ENCODE peak calls at places on chromosome 9, in six cellular contexts. D is stimulated activated CD4-positive, alpha-beta T cell treated with anti-CD3 and anti-CD28 coated beads, Interleukin-4, amount 100 ng/mL, for 4 hours; Z is spleen; K is activated T-cell treated with anti-CD3 and anti-CD28 coated beads for 4 hours; S is sigmoid colon; N is ELF-1. V is an unnamed sample.

GRCh38 chr9:127525426-127526188 is 74.3 kb downstream of the LRSAM1 start:
- DNase-seq in Z (no peak), S (no peak), K (no peak), D (no peak), N (peak; percentile 45), V (no peak)

GRCh38 chr9:38649731-38650363 is 29.5 kb upstream of the ANKRD18A start:
- DNase-seq in K (no peak), S (no peak), Z (no peak), D (no peak), N (no peak), V (no peak)

GRCh38 chr9:108691614-108692013 is 164.2 kb downstream of the ACTL7B start:
- DNase-seq in N (no peak), K (no peak), Z (no peak), S (no peak), D (no peak), V (no peak)

GRCh38 chr9:34976992-34977391 is 12.6 kb upstream of the DNAJB5 start:
- DNase-seq in D (no peak), K (no peak), Z (no peak), S (no peak), N (no peak), V (no peak)

GRCh38 chr9:125235805-125236534 is 5.2 kb downstream of the HSPA5 start:
- DNase-seq in N (no peak), S (no peak), Z (no peak), K (no peak), D (no peak), V (no peak)

GRCh38 chr9:127183814-127184582 is 61.6 kb upstream of the ANGPTL2 start:
- DNase-seq in K (no peak), D (no peak), S (peak; percentile 88), N (no peak), Z (peak; percentile 72), V (no peak)

GRCh38 chr9:91383577-91383976 is 21.9 kb upstream of the AUH start:
- DNase-seq in Z (no peak), S (no peak), N (no peak), K (no peak), D (no peak), V (no peak)

GRCh38 chr9:131366745-131367401 is 27.0 kb upstream of the PRRC2B start:
- DNase-seq in Z (no peak), S (no peak), D (no peak), N (peak; percentile 76), K (no peak), V (no peak)

GRCh38 chr9:22097712-22098111 is 88.6 kb upstream of the CDKN2B start:
- DNase-seq in Z (no peak), K (no peak), S (no peak), N (peak; percentile 6), D (no peak), V (no peak)

GRCh38 chr9:93573204-93573828 is 3.1 kb upstream of the PHF2 start:
- DNase-seq in S (no peak), K (no peak), N (no peak), D (no peak), Z (no peak), V (no peak)